ENCODE peak calls at places on chromosome 13, in six cellular contexts. B is lower leg skin, A is tibial nerve, C is IMR-90, L is body of pancreas, E is ovary. I is an unnamed sample.

GRCh38 chr13:104315606-104316005 is 1249.4 kb upstream of the SLC10A2 start:
- DNase-seq in B (no peak), A (no peak), C (peak), L (no peak), E (no peak), I (no peak)

GRCh38 chr13:46627462-46627861 is 74.5 kb downstream of the LRCH1 start:
- DNase-seq in B (no peak), A (no peak), C (no peak), L (no peak), E (no peak), I (no peak)

GRCh38 chr13:23348270-23349126 is 85.0 kb downstream of the SACS start:
- DNase-seq in B (no peak), A (no peak), C (no peak), L (no peak), E (no peak), I (no peak)

GRCh38 chr13:48749699-48750473 is 96.2 kb downstream of the CYSLTR2 start:
- DNase-seq in B (peak), A (peak), C (peak), L (peak), E (peak), I (peak)

GRCh38 chr13:43785681-43786471 is 896 bp downstream of the ENOX1 start:
- DNase-seq in B (peak), A (peak), C (peak), L (peak), E (peak), I (peak)

GRCh38 chr13:111175948-111176347 is 60.8 kb downstream of the ARHGEF7 start:
- DNase-seq in B (no peak), A (no peak), C (no peak), L (no peak), E (no peak), I (no peak)

GRCh38 chr13:77946522-77946921 is 27.9 kb upstream of the EDNRB start:
- DNase-seq in B (no peak), A (no peak), C (no peak), L (no peak), E (no peak), I (no peak)

GRCh38 chr13:83168575-83168974 is 713.7 kb downstream of the SLITRK1 start:
- DNase-seq in B (no peak), A (no peak), C (peak), L (no peak), E (no peak), I (no peak)

GRCh38 chr13:106348032-106348431 is 187.4 kb downstream of the EFNB2 start:
- DNase-seq in B (no peak), A (no peak), C (peak), L (no peak), E (no peak), I (no peak)

GRCh38 chr13:96844195-96844594 is 150.1 kb downstream of the OXGR1 start:
- DNase-seq in B (no peak), A (no peak), C (no peak), L (no peak), E (no peak), I (no peak)

GRCh38 chr13:114107686-114108081 is 24.7 kb downstream of the RASA3 start:
- DNase-seq in B (no peak), A (no peak), C (peak), L (no peak), E (peak), I (peak)

GRCh38 chr13:23921451-23921888 is 24.2 kb upstream of the C1QTNF9B start:
- DNase-seq in B (no peak), A (peak), C (peak), L (no peak), E (no peak), I (no peak)

GRCh38 chr13:113145496-113145895 is 13.0 kb upstream of the PROZ start:
- DNase-seq in B (no peak), A (no peak), C (no peak), L (no peak), E (no peak), I (no peak)

GRCh38 chr13:113207890-113208423 is 512 bp downstream of the PCID2 start:
- DNase-seq in B (no peak), A (no peak), C (peak), L (peak), E (peak), I (peak)

GRCh38 chr13:105773241-105773640 is 762.2 kb downstream of the EFNB2 start:
- DNase-seq in B (no peak), A (no peak), C (no peak), L (no peak), E (no peak), I (no peak)

GRCh38 chr13:94620286-94620896 is 18.7 kb downstream of the GPR180 start:
- DNase-seq in B (no peak), A (no peak), C (peak), L (peak), E (no peak), I (peak)

GRCh38 chr13:66859934-66860867 is 369.9 kb downstream of the PCDH9 start:
- DNase-seq in B (no peak), A (no peak), C (peak), L (no peak), E (no peak), I (no peak)

GRCh38 chr13:106088094-106088493 is 447.4 kb downstream of the EFNB2 start:
- DNase-seq in B (no peak), A (no peak), C (peak), L (no peak), E (no peak), I (no peak)

GRCh38 chr13:106906431-106906996 is 338.6 kb upstream of the ARGLU1 start:
- DNase-seq in B (no peak), A (no peak), C (no peak), L (no peak), E (no peak), I (no peak)

GRCh38 chr13:100980171-100980570 is 305.6 kb upstream of the TMTC4 start:
- DNase-seq in B (no peak), A (no peak), C (no peak), L (no peak), E (no peak), I (no peak)

GRCh38 chr13:19053561-19053960 is 128.1 kb downstream of the TUBA3C start:
- DNase-seq in B (no peak), A (no peak), C (no peak), L (no peak), E (no peak), I (no peak)

GRCh38 chr13:70043685-70044084 is 63.9 kb upstream of the ATXN8OS start:
- DNase-seq in B (no peak), A (no peak), C (no peak), L (no peak), E (no peak), I (no peak)

GRCh38 chr13:106176103-106176502 is 359.4 kb downstream of the EFNB2 start:
- DNase-seq in B (no peak), A (no peak), C (peak), L (no peak), E (no peak), I (no peak)

GRCh38 chr13:113648218-113648615 is 9.8 kb downstream of the ATP4B start:
- DNase-seq in B (no peak), A (no peak), C (no peak), L (peak), E (no peak), I (no peak)

GRCh38 chr13:105446197-105446596 is 1089.3 kb downstream of the EFNB2 start:
- DNase-seq in B (no peak), A (no peak), C (peak), L (no peak), E (no peak), I (no peak)

GRCh38 chr13:76934671-76935070 is 13.6 kb upstream of the ACOD1 start:
- DNase-seq in B (no peak), A (no peak), C (no peak), L (no peak), E (no peak), I (no peak)

GRCh38 chr13:28636677-28637317 is 22.1 kb upstream of the POMP start:
- DNase-seq in B (peak), A (peak), C (peak), L (peak), E (peak), I (peak)

GRCh38 chr13:42337808-42338600 is 66.1 kb downstream of the AKAP11 start:
- DNase-seq in B (no peak), A (no peak), C (no peak), L (no peak), E (no peak), I (no peak)

GRCh38 chr13:112376050-112376681 is at the start of gene SPACA7:
- DNase-seq in B (no peak), A (no peak), C (no peak), L (no peak), E (no peak), I (no peak)

GRCh38 chr13:43545317-43545874 is 241.4 kb downstream of the ENOX1 start:
- DNase-seq in B (no peak), A (peak), C (no peak), L (no peak), E (peak), I (no peak)

GRCh38 chr13:51549593-51549992 is 34.7 kb upstream of the WDFY2 start:
- DNase-seq in B (no peak), A (no peak), C (no peak), L (no peak), E (no peak), I (no peak)

GRCh38 chr13:27783111-27783510 is 9.2 kb upstream of the GSX1 start:
- DNase-seq in B (no peak), A (no peak), C (peak), L (peak), E (no peak), I (no peak)

GRCh38 chr13:107866666-107867623 is 348.4 kb downstream of the LIG4 start:
- DNase-seq in B (no peak), A (no peak), C (peak), L (peak), E (no peak), I (no peak)

GRCh38 chr13:67147257-67148218 is 82.6 kb downstream of the PCDH9 start:
- DNase-seq in B (no peak), A (no peak), C (peak), L (no peak), E (no peak), I (no peak)

GRCh38 chr13:43895940-43896339 is 16.2 kb downstream of the LACC1 start:
- DNase-seq in B (no peak), A (no peak), C (peak), L (no peak), E (no peak), I (no peak)

GRCh38 chr13:39132286-39132685 is 94.0 kb downstream of the NHLRC3 start:
- DNase-seq in B (no peak), A (no peak), C (no peak), L (no peak), E (no peak), I (no peak)

GRCh38 chr13:113759525-113760137 is 605 bp downstream of the TMEM255B start:
- DNase-seq in B (no peak), A (peak), C (peak), L (peak), E (peak), I (peak)

GRCh38 chr13:113786262-113786841 is 27.3 kb downstream of the TMEM255B start:
- DNase-seq in B (no peak), A (no peak), C (peak), L (no peak), E (no peak), I (no peak)

DNA sequence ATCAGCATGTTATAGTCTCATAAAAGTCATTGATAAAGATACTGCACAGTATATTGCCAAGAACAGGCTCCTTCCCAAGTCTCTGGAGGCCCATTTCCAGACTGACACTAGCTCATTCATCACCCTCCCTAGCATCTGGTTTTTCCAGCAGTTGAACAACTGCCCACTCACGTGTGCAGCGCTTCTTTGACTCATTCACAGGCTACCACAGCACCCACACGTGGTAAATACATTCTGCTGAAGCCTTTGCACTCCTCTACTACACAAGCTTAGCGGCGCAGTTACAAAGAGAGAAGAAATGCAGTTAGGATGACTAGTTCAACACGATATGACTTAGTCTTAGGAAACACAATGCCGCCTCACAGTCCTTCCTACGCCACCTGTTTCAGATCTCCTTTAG is 87.7 kb downstream of the DOCK9 start:
- DNase-seq in B (peak), A (peak), C (peak), L (no peak), E (no peak), I (no peak)
- TF ChIP-seq POLR2A in B (no peak), A (no peak), C (no peak), L (no peak), E (no peak), I (no peak)

GRCh38 chr13:45042539-45042938 is 53.2 kb downstream of the GPALPP1 start:
- DNase-seq in B (no peak), A (no peak), C (no peak), L (no peak), E (no peak), I (no peak)

GRCh38 chr13:45047394-45048328 is 58.3 kb downstream of the GPALPP1 start:
- DNase-seq in B (peak), A (peak), C (peak), L (peak), E (peak), I (peak)

GRCh38 chr13:45048890-45049407 is 59.6 kb downstream of the GPALPP1 start:
- DNase-seq in B (no peak), A (no peak), C (no peak), L (no peak), E (no peak), I (no peak)

GRCh38 chr13:45049478-45049877 is 60.1 kb downstream of the GPALPP1 start:
- DNase-seq in B (no peak), A (no peak), C (no peak), L (no peak), E (no peak), I (no peak)

DNA sequence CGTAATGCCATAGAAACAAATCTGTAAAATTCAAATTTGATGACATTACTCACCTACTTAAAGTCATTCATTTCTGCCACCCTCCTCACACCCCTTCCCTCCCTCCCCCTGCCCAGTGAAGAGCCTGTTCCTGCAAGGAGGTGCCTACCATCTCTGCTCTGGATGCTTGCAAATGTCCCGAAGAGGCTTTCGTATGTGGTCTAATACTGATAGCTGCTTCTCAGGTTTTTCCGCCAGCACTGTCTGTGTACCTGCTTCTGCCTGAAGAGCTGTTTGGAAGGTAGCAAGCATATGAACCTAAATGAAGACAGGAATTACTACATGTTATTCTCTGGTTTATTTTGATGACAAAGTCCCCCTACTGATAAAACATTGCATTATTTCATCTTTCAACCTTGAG is 57.1 kb downstream of the GPALPP1 start:
- DNase-seq in B (no peak), A (no peak), C (no peak), L (no peak), E (no peak), I (no peak)
- H3K4me3 ChIP-seq in B (no peak), A (no peak), C (no peak), L (no peak), E (no peak), I (no peak)

GRCh38 chr13:33828431-33829129 is 10.6 kb downstream of the RFC3 start:
- DNase-seq in B (no peak), A (no peak), C (no peak), L (no peak), E (no peak), I (no peak)
- TF ChIP-seq POLR2A in B (no peak), A (no peak), C (no peak), L (no peak), E (no peak), I (no peak)

GRCh38 chr13:73849292-73849691 is 284.9 kb downstream of the KLF12 start:
- DNase-seq in B (no peak), A (no peak), C (peak), L (no peak), E (no peak), I (no peak)

GRCh38 chr13:73850104-73850898 is 283.9 kb downstream of the KLF12 start:
- DNase-seq in B (no peak), A (no peak), C (no peak), L (no peak), E (no peak), I (no peak)

DNA sequence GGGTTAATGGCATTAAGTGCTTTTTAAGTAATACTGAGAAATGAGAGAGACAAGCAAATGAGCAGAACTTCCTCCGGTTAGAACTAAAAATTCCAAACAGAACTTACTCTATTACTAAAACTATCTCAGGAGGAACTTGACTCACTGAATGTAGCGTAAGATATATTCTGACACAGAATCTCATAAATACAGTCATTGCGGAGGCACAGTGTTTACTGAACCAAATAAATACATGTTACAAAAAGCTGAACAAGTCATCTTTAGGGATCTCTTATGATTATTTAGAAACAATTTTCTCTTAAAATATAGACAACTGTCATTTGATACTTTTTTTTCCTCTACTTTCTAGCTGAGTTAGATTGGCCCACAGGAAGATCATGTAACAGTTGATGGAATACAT is 283.1 kb downstream of the KLF12 start:
- DNase-seq in B (no peak), A (no peak), C (peak), L (no peak), E (no peak), I (no peak)
- H3K4me3 ChIP-seq in B (no peak), A (no peak), C (no peak), L (no peak), E (no peak), I (no peak)

GRCh38 chr13:99120751-99121150 is 79.9 kb upstream of the UBAC2 start:
- DNase-seq in B (no peak), A (no peak), C (no peak), L (no peak), E (no peak), I (no peak)
- TF ChIP-seq POLR2A in B (no peak), A (no peak), C (no peak), L (no peak), E (no peak), I (no peak)

DNA sequence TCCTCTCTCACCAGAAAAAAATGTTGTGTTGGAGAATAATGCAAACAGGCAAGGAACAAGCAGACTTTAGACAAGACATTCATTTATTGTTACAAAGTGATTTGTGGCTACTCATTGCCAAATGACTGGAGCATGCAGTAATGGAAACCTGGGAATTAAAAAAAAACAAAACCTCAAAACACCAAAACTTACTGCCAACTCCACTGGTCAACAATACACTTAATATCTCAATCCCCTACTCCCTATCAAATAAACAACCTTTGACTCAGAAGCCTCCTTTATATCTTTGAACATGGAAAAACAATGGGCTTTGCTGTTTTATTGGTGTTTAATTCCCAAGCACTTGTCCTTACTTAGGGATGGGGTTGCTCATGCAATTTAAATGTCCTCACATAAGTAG is 112.8 kb downstream of the POSTN start:
- DNase-seq in B (no peak), A (no peak), C (peak), L (no peak), E (no peak), I (no peak)
- H3K4me3 ChIP-seq in B (no peak), A (no peak), C (no peak), L (no peak), E (no peak), I (no peak)